ENCODE peak calls at places on chromosomes 13 and 19, in six cellular contexts. Q, F, K, G, U and S are unnamed samples.

GRCh38 chr19:30227071-30227621 is 145.0 kb upstream of the ZNF536 start:
- DNase-seq in G (peak; percentile 55), U (peak; percentile 67), K (no peak), Q (no peak), F (no peak), S (no peak)

GRCh38 chr13:98332222-98332621 is 155.2 kb upstream of the RNF113B start:
- DNase-seq in F (no peak), U (no peak), Q (no peak), K (no peak), G (no peak), S (no peak)

GRCh38 chr13:64725492-64725891 is 2504.6 kb downstream of the PCDH9 start:
- DNase-seq in K (no peak), U (no peak), G (no peak), Q (no peak), F (no peak), S (no peak)

GRCh38 chr19:17327654-17328516 is 6.8 kb downstream of the ANO8 start:
- DNase-seq in Q (no peak), F (no peak), U (peak; percentile 96), G (peak; percentile 89), K (peak; percentile 90), S (no peak)

GRCh38 chr19:45901432-45901903 is 945 bp downstream of the MYPOP start:
- DNase-seq in K (no peak), G (peak; percentile 82), F (peak; percentile 44), Q (no peak), U (peak; percentile 62), S (no peak)

GRCh38 chr13:111515648-111516047 is 195.2 kb downstream of the TEX29 start:
- DNase-seq in G (no peak), Q (no peak), U (no peak), K (no peak), F (no peak), S (no peak)

GRCh38 chr19:39843919-39844793 is 2.0 kb downstream of the FBL start:
- DNase-seq in G (no peak), U (peak; percentile 60), Q (no peak), K (no peak), F (peak; percentile 71), S (no peak)

GRCh38 chr19:55384576-55385235 is 614 bp upstream of the TMEM238 start:
- DNase-seq in F (no peak), G (no peak), Q (peak; percentile 71), U (no peak), K (peak; percentile 69), S (no peak)

GRCh38 chr13:27704681-27705080 is 83.0 kb downstream of the POLR1D start:
- DNase-seq in K (no peak), U (no peak), G (no peak), Q (no peak), F (no peak), S (no peak)

GRCh38 chr13:30832377-30832776 is 73.7 kb upstream of the MEDAG start:
- DNase-seq in U (no peak), Q (no peak), F (no peak), K (no peak), G (no peak), S (no peak)

GRCh38 chr13:111204438-111205177 is 89.5 kb downstream of the ARHGEF7 start:
- DNase-seq in K (no peak), G (peak; percentile 86), Q (no peak), U (peak; percentile 63), F (peak; percentile 80), S (no peak)

GRCh38 chr13:110432522-110432921 is 125.4 kb downstream of the COL4A2 start:
- DNase-seq in G (no peak), K (no peak), Q (no peak), F (no peak), U (no peak), S (no peak)

GRCh38 chr19:51820821-51821446 is 26.0 kb downstream of the FPR3 start:
- DNase-seq in U (no peak), G (no peak), K (no peak), Q (no peak), F (no peak), S (no peak)

GRCh38 chr19:6588508-6589345 is 2.2 kb downstream of the CD70 start:
- DNase-seq in K (no peak), G (no peak), U (peak; percentile 24), F (no peak), Q (no peak), S (no peak)

GRCh38 chr13:81017525-81018152 is 676.7 kb upstream of the SPRY2 start:
- DNase-seq in K (no peak), U (peak; percentile 70), F (peak; percentile 67), G (no peak), Q (no peak), S (no peak)

GRCh38 chr19:39671739-39672363 is 16.1 kb downstream of the LGALS16 start:
- DNase-seq in G (no peak), Q (no peak), F (peak; percentile 50), U (peak; percentile 78), K (no peak), S (no peak)

GRCh38 chr13:89571676-89572075 is 1775.8 kb upstream of the MIR17HG start:
- DNase-seq in F (no peak), G (no peak), Q (no peak), U (no peak), K (no peak), S (no peak)

GRCh38 chr13:89574077-89574476 is 1773.4 kb upstream of the MIR17HG start:
- DNase-seq in G (no peak), K (no peak), Q (no peak), U (no peak), F (no peak), S (no peak)

GRCh38 chr13:89577301-89577700 is 1770.2 kb upstream of the MIR17HG start:
- DNase-seq in Q (no peak), G (no peak), U (no peak), K (no peak), F (no peak), S (no peak)
- TF ChIP-seq CTCF in Q (no peak), G (no peak), U (peak; percentile 20), K (no peak), F (no peak), S (no peak)

GRCh38 chr19:38252935-38253691 is 3.1 kb downstream of the PPP1R14A start:
- DNase-seq in F (no peak), K (no peak), G (peak; percentile 75), Q (no peak), U (peak; percentile 43), S (no peak)

GRCh38 chr19:38255759-38256052 is 468 bp downstream of the PPP1R14A start:
- DNase-seq in G (no peak), F (no peak), K (no peak), U (peak; percentile 46), Q (no peak), S (no peak)

GRCh38 chr19:38252385-38252784 is 3.8 kb downstream of the PPP1R14A start:
- DNase-seq in Q (no peak), U (no peak), K (no peak), F (no peak), G (no peak), S (no peak)

GRCh38 chr19:38251564-38252051 is 4.6 kb downstream of the PPP1R14A start:
- DNase-seq in K (no peak), Q (no peak), G (peak; percentile 83), F (no peak), U (no peak), S (no peak)

GRCh38 chr19:38253788-38254187 is 2.4 kb downstream of the PPP1R14A start:
- DNase-seq in F (no peak), K (no peak), U (no peak), G (no peak), Q (no peak), S (no peak)
- H3K4me3 ChIP-seq in F (no peak overlapping the region), K (no peak overlapping the region), U (no peak overlapping the region), G (peak overlapping the region; percentile 64), Q (no peak overlapping the region), S (no peak overlapping the region)

GRCh38 chr19:12202250-12202649 is 39.4 kb downstream of the ZNF136 start:
- DNase-seq in K (peak; percentile 60), Q (no peak), G (no peak), F (no peak), U (peak; percentile 48), S (no peak)
- TF ChIP-seq CTCF in K (no peak), Q (peak; percentile 34), G (no peak), F (no peak), U (peak; percentile 49), S (no peak)

GRCh38 chr19:53908933-53909415 is at the start of gene CACNG7:
- DNase-seq in G (no peak), K (no peak), U (peak; percentile 80), F (no peak), Q (no peak), S (no peak)

GRCh38 chr19:53908106-53908932 is 759 bp upstream of the CACNG7 start:
- DNase-seq in F (peak; percentile 46), G (no peak), K (no peak), U (peak; percentile 88), Q (peak; percentile 36), S (no peak)

GRCh38 chr19:53907193-53907581 is 1.9 kb upstream of the CACNG7 start:
- DNase-seq in G (no peak), U (no peak), K (no peak), Q (no peak), F (no peak), S (no peak)

GRCh38 chr19:53906211-53907192 is 2.6 kb upstream of the CACNG7 start:
- DNase-seq in G (no peak), F (peak; percentile 10), Q (peak; percentile 51), K (peak; percentile 65), U (peak; percentile 71), S (no peak)

DNA sequence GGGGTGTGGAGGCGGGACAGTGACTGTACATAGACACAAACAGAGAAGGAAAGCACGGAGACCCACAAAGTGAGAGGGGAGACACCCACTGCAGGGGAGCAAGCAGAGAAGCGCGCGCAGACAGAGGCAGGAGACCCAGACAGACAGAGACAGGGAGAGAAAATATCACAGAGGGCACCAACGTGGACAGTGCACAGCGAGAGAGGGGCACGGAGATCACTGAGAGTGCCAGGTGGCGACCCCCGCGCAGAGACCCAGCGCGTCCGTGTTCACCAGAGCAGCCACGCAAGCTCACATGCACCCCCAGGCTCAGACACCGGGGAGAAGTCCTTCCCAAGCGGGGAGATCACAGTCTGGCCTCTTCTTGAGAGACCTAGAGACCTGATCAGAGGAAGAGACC is 1.4 kb upstream of the CACNG7 start:
- DNase-seq in F (no peak), U (no peak), G (no peak), Q (no peak), K (no peak), S (no peak)
- H3K4me3 ChIP-seq in F (no peak overlapping the region), U (peak overlapping the region; percentile 99), G (no peak overlapping the region), Q (no peak overlapping the region), K (no peak overlapping the region), S (no peak overlapping the region)